ENCODE peak calls at places on chromosomes 1 and 21, in eight cellular contexts. K, Z, X, T, I, A, O and C are unnamed samples.

GRCh38 chr1:230735447-230735846 is 11.7 kb upstream of the CAPN9 start:
- DNase-seq in A (no peak), T (no peak), I (no peak), X (no peak), Z (no peak), K (no peak), O (peak; percentile 46), C (no peak)

GRCh38 chr21:35727830-35728229 is 332.5 kb downstream of the SETD4 start:
- DNase-seq in O (no peak), I (no peak), X (no peak), A (no peak), T (no peak), K (no peak), Z (no peak), C (no peak)

GRCh38 chr1:197464039-197464438 is 196.0 kb downstream of the CRB1 start:
- DNase-seq in O (no peak), A (peak; percentile 11), I (no peak), K (no peak), T (no peak), X (no peak), Z (no peak), C (peak; percentile 37)

GRCh38 chr1:233424727-233425222 is 97.3 kb downstream of the MAP3K21 start:
- DNase-seq in O (no peak), X (no peak), T (no peak), Z (no peak), A (no peak), I (no peak), K (no peak), C (no peak)

GRCh38 chr21:31729622-31730343 is 2.1 kb downstream of the SCAF4 start:
- DNase-seq in I (no peak), Z (no peak), T (no peak), X (no peak), O (no peak), K (no peak), A (no peak), C (no peak)

GRCh38 chr1:2808831-2809605 is 7.5 kb upstream of the TTC34 start:
- DNase-seq in Z (no peak), A (no peak), T (no peak), O (no peak), X (no peak), I (no peak), K (no peak), C (no peak)

GRCh38 chr1:114319480-114319879 is 165.8 kb upstream of the SYT6 start:
- DNase-seq in Z (no peak), T (no peak), O (no peak), I (no peak), X (no peak), A (no peak), K (no peak), C (no peak)

GRCh38 chr21:18253809-18254208 is 9.2 kb downstream of the CHODL start:
- DNase-seq in T (no peak), I (no peak), A (no peak), K (no peak), Z (no peak), X (no peak), O (no peak), C (no peak)

GRCh38 chr1:57623039-57623790 is 199.4 kb upstream of the DAB1 start:
- DNase-seq in Z (no peak), O (no peak), X (no peak), I (no peak), T (peak; percentile 57), K (no peak), A (peak; percentile 61), C (peak; percentile 58)

GRCh38 chr21:17048974-17049373 is 463.9 kb upstream of the CXADR start:
- DNase-seq in Z (no peak), X (no peak), O (no peak), K (no peak), I (no peak), A (no peak), T (no peak), C (no peak)
- H3K27ac ChIP-seq in Z (no peak overlapping the region), X (no peak overlapping the region), O (no peak overlapping the region), K (no peak overlapping the region), I (no peak overlapping the region), A (no peak overlapping the region), T (no peak overlapping the region), C (no peak overlapping the region)

DNA sequence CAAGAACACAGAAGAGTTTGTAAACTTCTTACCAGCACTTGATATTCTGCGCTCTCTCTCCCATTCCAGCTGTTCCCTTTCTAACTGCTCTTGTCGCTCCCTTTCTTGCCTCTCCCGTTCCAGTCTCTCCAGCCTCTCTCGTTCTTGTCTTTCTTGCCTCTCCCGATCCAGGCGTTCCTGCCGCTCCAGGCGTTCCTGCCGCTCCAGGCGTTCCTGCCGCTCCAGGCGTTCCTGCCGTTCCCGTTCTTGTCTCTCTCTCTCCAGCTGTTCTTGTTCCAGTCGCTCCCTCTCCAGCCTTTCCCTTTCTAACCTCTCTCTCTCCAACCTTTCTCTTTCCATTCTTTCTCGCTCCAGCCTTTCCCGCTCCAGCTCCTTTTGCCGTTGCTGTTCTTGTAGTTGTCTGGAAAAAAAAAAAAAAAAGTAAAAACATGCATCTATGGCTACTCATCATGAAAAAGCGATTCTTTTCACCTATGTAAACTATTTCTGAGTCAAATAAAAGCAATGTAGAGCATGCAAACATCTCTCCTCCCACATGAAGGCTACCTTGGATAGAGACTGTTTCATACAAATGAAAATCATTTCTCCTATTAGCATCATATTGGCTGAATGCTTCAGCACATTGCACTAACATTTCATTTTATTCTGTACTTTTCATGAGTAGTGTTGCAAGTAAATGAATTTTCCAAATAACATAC is 91.5 kb upstream of the LBR start:
- DNase-seq in Z (no peak), A (peak; percentile 43), X (peak; percentile 70), O (no peak), K (no peak), I (no peak), T (peak; percentile 31), C (peak; percentile 83)
- H3K27ac ChIP-seq in Z (no peak overlapping the region), A (peak overlapping the region; percentile 39), X (peak overlapping the region; percentile 43), O (no peak overlapping the region), K (no peak overlapping the region), I (no peak overlapping the region), T (no peak overlapping the region), C (peak overlapping the region; percentile 68)

DNA sequence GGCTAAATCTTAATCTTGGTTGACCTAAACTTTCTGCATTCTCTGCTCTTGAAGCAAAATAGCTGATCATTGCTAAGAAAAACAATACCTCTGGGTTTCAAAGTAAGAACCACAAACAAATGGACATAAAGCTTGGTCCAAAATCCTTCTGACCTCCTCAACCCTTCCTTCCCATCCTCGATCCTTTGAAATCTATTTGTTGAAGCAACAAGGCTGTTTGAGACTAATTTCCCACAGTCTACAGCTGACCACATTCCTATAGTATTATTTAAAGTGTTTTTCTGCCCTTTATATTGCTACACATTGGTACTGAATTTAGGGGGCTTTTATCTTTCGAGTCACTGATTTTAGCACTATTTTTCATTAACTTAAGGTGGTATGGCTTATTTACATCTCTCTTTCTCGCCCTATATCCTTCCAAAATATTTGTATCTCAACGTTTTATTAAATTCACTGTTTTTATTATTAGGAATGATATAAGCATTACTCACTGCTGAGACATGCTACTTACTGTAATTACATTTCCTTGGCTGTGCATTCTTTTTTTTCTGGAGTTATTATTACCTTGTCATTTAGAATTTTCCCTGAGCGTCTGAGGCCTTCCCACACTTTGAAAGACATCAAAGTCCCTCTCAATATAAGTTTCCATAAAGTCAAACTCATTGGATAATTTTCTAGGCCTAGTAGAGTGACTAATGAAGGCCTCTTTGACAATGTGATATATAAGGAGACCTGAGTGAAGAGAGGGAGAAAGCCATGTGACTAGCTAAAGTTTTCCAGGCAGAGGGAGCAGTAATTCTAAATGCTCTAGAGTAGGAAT is 73.9 kb downstream of the RAB3GAP2 start:
- DNase-seq in A (no peak), I (no peak), O (no peak), Z (no peak), X (no peak), T (no peak), K (no peak), C (no peak)
- H3K27ac ChIP-seq in A (no peak overlapping the region), I (no peak overlapping the region), O (no peak overlapping the region), Z (no peak overlapping the region), X (no peak overlapping the region), T (no peak overlapping the region), K (no peak overlapping the region), C (peak overlapping the region; percentile 40)

GRCh38 chr1:1434812-1435093 is 737 bp upstream of the VWA1 start:
- DNase-seq in T (no peak), O (no peak), A (no peak), I (no peak), X (no peak), K (no peak), Z (no peak), C (no peak)

GRCh38 chr1:1437033-1437903 is 1.8 kb downstream of the VWA1 start:
- DNase-seq in I (no peak), A (no peak), T (no peak), Z (peak; percentile 34), O (no peak), X (no peak), K (no peak), C (no peak)

GRCh38 chr1:1435094-1435903 is at the start of gene VWA1:
- DNase-seq in Z (peak; percentile 99), I (peak; percentile 72), O (peak; percentile 85), X (peak; percentile 88), A (peak; percentile 86), T (peak; percentile 79), K (peak; percentile 62), C (peak; percentile 79)

GRCh38 chr1:1436634-1437032 is 1.1 kb downstream of the VWA1 start:
- DNase-seq in O (no peak), A (no peak), X (no peak), T (no peak), K (no peak), I (no peak), Z (no peak), C (no peak)

DNA sequence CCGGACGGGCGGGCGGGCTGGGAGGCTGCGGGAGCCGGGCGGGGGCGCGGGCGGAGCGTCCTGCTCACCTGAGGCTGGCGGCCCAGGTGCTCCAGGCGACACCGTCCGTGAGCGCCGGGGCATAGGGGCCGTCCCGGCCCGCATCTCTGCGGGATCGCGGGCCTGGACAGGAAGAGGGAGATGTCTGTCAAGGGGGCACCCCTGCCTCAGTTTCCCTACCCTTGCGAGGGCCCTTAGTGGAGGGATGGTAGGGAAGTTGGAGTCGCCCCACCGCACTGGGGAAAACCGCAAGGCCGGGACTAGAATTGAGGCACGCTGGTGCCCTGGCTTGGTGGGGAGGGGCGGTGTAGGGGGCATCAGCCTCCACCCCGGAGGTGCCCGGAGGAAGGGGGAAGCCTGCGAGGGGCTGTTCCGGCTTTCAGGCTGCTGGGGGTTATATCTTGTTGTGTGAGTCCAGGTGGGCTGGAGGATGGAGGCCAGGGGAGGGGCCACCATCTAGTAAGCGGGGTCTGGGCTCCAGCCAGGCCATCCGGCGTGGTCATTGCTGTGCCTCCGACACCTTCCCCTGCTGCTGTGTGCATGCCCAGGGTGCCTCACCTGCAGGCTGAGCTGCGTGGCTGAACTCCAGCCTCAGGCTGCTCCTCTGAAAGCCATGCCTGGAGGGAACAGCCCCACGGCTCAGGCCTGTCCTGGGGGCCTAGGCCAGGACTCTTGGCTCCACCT is 582 bp downstream of the VWA1 start:
- DNase-seq in T (no peak), I (no peak), O (peak; percentile 30), A (no peak), Z (peak; percentile 56), K (no peak), X (no peak), C (no peak)
- H3K27ac ChIP-seq in T (peak overlapping the region; percentile 97), I (peak overlapping the region; percentile 89), O (peak overlapping the region; percentile 96), A (no peak overlapping the region), Z (no peak overlapping the region), K (no peak overlapping the region), X (peak overlapping the region; percentile 98), C (no peak overlapping the region)

DNA sequence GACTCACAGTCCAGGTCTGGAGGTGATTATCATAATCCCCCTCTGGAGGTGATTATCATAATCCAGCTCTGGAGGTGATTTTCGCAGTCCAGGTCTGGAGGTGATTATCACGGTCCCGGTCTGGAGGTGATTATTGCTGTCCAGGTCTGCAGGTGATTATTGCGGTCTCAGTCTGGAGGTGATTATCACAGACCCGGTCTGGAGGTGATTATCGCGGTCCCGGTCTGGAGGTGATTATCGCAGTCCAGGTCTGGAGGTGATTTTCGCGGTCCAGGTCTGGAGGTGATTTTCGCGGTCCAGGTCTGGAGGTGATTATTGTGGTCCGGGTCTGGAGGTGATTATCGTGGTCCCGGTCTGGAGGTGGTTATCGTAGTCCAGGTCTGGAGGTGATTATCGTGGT is 76.6 kb downstream of the SDCCAG8 start:
- DNase-seq in O (no peak), A (no peak), T (no peak), Z (no peak), I (no peak), X (no peak), K (no peak), C (no peak)
- H3K27ac ChIP-seq in O (no peak overlapping the region), A (no peak overlapping the region), T (no peak overlapping the region), Z (no peak overlapping the region), I (no peak overlapping the region), X (no peak overlapping the region), K (no peak overlapping the region), C (no peak overlapping the region)